ENCODE peak calls at places on chromosomes 2 and 18, in four cellular contexts. E, X, K and M are unnamed samples.

GRCh38 chr2:240513544-240514287 is 44.1 kb downstream of the ANKMY1 start:
- DNase-seq in E (peak; percentile 81), K (peak; percentile 96), X (peak; percentile 79), M (peak; percentile 87)

GRCh38 chr2:7748717-7749415 is 831.7 kb downstream of the RNF144A start:
- DNase-seq in X (no peak), K (no peak), E (no peak), M (no peak)

GRCh38 chr2:204731996-204732395 is 186.7 kb downstream of the PARD3B start:
- DNase-seq in E (peak; percentile 77), K (no peak), X (no peak), M (no peak)

GRCh38 chr2:55364189-55365055 is 55.2 kb downstream of the CCDC88A start:
- DNase-seq in K (peak; percentile 90), E (peak; percentile 99), X (no peak), M (no peak)

GRCh38 chr2:84481702-84482101 is 22.6 kb upstream of the SUCLG1 start:
- DNase-seq in X (no peak), K (peak; percentile 92), E (peak; percentile 42), M (no peak)

GRCh38 chr2:135916232-135916631 is 40.0 kb upstream of the MCM6 start:
- DNase-seq in E (peak; percentile 60), K (peak; percentile 51), X (no peak), M (no peak)

GRCh38 chr2:187917535-187917934 is 363.3 kb upstream of the TFPI start:
- DNase-seq in E (peak; percentile 29), K (peak; percentile 33), X (no peak), M (no peak)

GRCh38 chr2:86194751-86195054 is 559 bp downstream of the IMMT start:
- DNase-seq in K (no peak), E (no peak), X (no peak), M (peak; percentile 96)

GRCh38 chr2:226790006-226790405 is 9.6 kb downstream of the IRS1 start:
- DNase-seq in X (no peak), E (no peak), K (peak; percentile 22), M (no peak)

GRCh38 chr2:101655941-101656422 is 41.5 kb upstream of the MAP4K4 start:
- DNase-seq in X (no peak), K (peak; percentile 80), E (peak; percentile 68), M (no peak)

GRCh38 chr2:158154596-158154995 is 52.9 kb downstream of the UPP2 start:
- DNase-seq in X (no peak), E (no peak), K (no peak), M (no peak)

GRCh38 chr2:151162185-151162584 is 99.5 kb downstream of the RBM43 start:
- DNase-seq in E (peak; percentile 78), X (no peak), K (peak; percentile 50), M (no peak)

GRCh38 chr2:36493221-36493620 is 104.7 kb downstream of the FEZ2 start:
- DNase-seq in X (no peak), E (no peak), K (peak; percentile 39), M (no peak)

GRCh38 chr2:56540467-56540866 is 356.7 kb downstream of the CCDC85A start:
- DNase-seq in K (no peak), E (no peak), X (no peak), M (no peak)

GRCh38 chr18:6056171-6056932 is 161.0 kb upstream of the TMEM200C start:
- DNase-seq in E (peak; percentile 65), X (no peak), K (peak; percentile 75), M (no peak)

GRCh38 chr2:85785871-85786270 is 32.1 kb downstream of the ATOH8 start:
- DNase-seq in K (no peak), E (no peak), X (no peak), M (no peak)

GRCh38 chr18:56550121-56550520 is 88.3 kb downstream of the TXNL1 start:
- DNase-seq in K (peak; percentile 23), E (no peak), X (no peak), M (no peak)

GRCh38 chr2:205681836-205682238 is 464 bp upstream of the NRP2 start:
- DNase-seq in E (peak; percentile 25), X (no peak), K (peak; percentile 49), M (no peak)

GRCh38 chr2:85799215-85799956 is 45.6 kb downstream of the ATOH8 start:
- DNase-seq in K (no peak), E (no peak), X (no peak), M (no peak)

GRCh38 chr2:240212425-240213225 is 72.2 kb upstream of the OTOS start:
- DNase-seq in K (no peak), X (no peak), E (no peak), M (no peak)

GRCh38 chr2:218257390-218257981 is 3.3 kb upstream of the GPBAR1 start:
- DNase-seq in K (peak; percentile 49), E (no peak), X (peak; percentile 68), M (no peak)

GRCh38 chr2:237227190-237227988 is 141.7 kb downstream of the COPS8 start:
- DNase-seq in X (no peak), E (peak; percentile 91), K (peak; percentile 96), M (no peak)

GRCh38 chr18:37442477-37442876 is 123.1 kb downstream of the CELF4 start:
- DNase-seq in X (no peak), K (no peak), E (no peak), M (no peak)

GRCh38 chr18:73752546-73752945 is 395.1 kb downstream of the FBXO15 start:
- DNase-seq in E (peak; percentile 65), K (peak; percentile 67), X (no peak), M (no peak)

GRCh38 chr2:68435605-68436004 is 31.5 kb downstream of the FBXO48 start:
- DNase-seq in E (peak; percentile 70), X (no peak), K (peak; percentile 22), M (no peak)

GRCh38 chr18:31643003-31643402 is 41.4 kb downstream of the B4GALT6 start:
- DNase-seq in X (no peak), E (no peak), K (peak; percentile 53), M (no peak)

GRCh38 chr2:12478151-12479041 is 238.3 kb upstream of the TRIB2 start:
- DNase-seq in E (peak; percentile 33), K (no peak), X (no peak), M (no peak)

GRCh38 chr2:205947621-205948495 is 138.1 kb downstream of the INO80D start:
- DNase-seq in X (peak; percentile 42), K (peak; percentile 83), E (peak; percentile 90), M (no peak)

GRCh38 chr2:233470007-233470687 is 96.4 kb downstream of the USP40 start:
- DNase-seq in X (peak; percentile 43), E (peak; percentile 72), K (no peak), M (peak; percentile 63)

GRCh38 chr18:79919089-79919488 is 32.4 kb downstream of the SLC66A2 start:
- DNase-seq in E (no peak), K (no peak), X (no peak), M (peak; percentile 69)
- H3K9me3 ChIP-seq in E (no peaks in the 10 kb centered on the region), K (no peaks in the 10 kb centered on the region), X (peaks cover 1% of the 10 kb centered on the region), M (no peaks in the 10 kb centered on the region)

GRCh38 chr2:1722692-1723091 is 21.6 kb downstream of the PXDN start:
- DNase-seq in E (no peak), X (no peak), K (no peak), M (no peak)
- H3K4me3 ChIP-seq in E (no peak overlapping the region), X (no peak overlapping the region), K (peak overlapping the region; percentile 58), M (no peak overlapping the region)

DNA sequence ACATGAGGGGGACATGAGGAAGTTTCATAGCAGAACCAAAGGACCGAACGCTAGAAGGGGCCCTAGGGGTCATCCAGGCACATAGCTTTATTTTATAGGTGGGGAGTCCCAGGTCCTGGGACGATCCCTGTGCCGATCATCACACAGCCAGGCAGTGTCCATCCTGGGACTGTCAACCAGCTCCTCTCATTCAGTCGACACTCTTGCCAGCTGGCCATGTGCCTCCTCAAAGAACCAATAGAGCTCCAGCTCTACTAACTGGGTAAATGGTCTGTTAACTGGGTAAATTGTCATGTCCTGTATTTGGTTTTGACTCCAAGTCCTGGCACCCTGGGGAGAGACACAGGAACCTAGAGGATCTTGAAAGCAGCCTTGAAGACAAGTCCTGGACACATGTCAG is 361.3 kb upstream of the SLC14A2 start:
- DNase-seq in X (no peak), K (no peak), E (no peak), M (no peak)
- H3K27ac ChIP-seq in X (no peak overlapping the region), K (peak overlapping the region; percentile 83), E (no peak overlapping the region), M (no peak overlapping the region)

DNA sequence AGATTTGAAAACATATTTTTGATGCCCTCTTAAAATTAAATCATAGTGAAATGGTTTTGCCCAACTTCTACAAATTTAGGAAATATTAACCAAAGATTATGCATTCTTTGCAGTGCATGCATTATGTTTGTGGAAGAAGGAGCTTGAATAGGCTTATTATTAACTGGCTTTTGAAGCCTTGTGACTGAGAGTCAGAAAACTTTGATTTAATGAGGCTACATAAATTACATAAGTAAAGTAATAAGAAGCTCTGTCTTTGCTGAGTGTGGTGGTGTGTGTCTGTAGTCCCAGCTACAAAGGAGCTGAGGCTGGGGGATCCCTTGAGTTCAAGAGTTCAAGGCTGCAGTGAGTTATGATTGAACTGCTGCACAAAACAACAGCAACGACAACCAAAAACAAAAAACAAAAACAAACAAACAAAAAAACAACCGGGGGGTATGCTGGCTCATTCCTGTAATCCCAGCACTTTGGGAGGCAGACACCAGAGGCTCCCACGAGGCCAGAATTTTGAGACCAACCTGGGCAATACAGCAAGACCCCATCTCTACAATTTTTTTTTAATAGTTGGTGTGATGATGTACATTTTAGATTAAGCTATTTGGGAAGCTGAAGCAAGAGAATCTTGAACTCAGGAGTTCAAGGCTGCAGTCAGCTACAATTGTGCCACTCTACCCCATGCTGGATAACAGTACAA is 57.0 kb upstream of the LRRTM4 start:
- DNase-seq in X (no peak), E (no peak), K (no peak), M (no peak)
- H3K9me3 ChIP-seq in X (no peaks in the 10 kb centered on the region), E (no peaks in the 10 kb centered on the region), K (no peaks in the 10 kb centered on the region), M (no peaks in the 10 kb centered on the region)

GRCh38 chr2:182867411-182868048 is 1.1 kb upstream of the FRZB start:
- DNase-seq in K (no peak), X (no peak), E (no peak), M (no peak)
- H3K4me3 ChIP-seq in K (peak overlapping the region; percentile 73), X (no peak overlapping the region), E (peak overlapping the region; percentile 66), M (peak overlapping the region; percentile 15)

GRCh38 chr18:46239549-46239948 is 135.4 kb downstream of the HAUS1 start:
- DNase-seq in E (no peak), K (no peak), X (no peak), M (no peak)

GRCh38 chr18:46242185-46242584 is 138.0 kb downstream of the HAUS1 start:
- DNase-seq in E (no peak), K (no peak), X (no peak), M (no peak)

GRCh38 chr18:46239998-46240397 is 135.8 kb downstream of the HAUS1 start:
- DNase-seq in E (no peak), X (no peak), K (no peak), M (no peak)

GRCh38 chr18:46236156-46236555 is 132.0 kb downstream of the HAUS1 start:
- DNase-seq in K (no peak), E (no peak), X (no peak), M (no peak)

GRCh38 chr18:46237891-46238290 is 133.7 kb downstream of the HAUS1 start:
- DNase-seq in X (no peak), K (no peak), E (no peak), M (no peak)
- H3K27ac ChIP-seq in X (no peak overlapping the region), K (no peak overlapping the region), E (no peak overlapping the region), M (no peak overlapping the region)

DNA sequence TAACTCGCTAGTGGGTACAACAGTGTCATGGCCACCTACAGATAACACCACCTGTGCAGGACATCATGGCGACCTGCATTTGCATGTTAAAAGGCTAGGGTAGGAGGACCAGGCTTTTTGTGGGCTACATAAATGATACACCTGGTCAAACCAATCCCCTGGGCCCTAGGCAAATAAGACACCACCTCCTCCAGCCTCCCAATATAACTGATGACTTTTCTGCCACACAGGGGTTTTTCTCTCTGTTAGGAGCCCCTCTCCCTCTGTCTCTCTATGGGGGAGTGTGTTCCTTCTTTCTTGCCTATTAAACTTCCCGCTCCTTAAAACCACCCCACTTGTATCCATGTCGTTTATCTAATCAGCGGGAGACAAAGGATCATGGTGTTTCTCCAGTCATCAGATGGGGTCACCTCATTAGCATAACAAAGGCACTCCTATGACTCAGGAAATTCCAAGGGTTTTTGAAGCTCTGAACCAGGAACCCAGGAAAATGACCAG is 10.8 kb upstream of the BUB1 start:
- DNase-seq in K (no peak), X (no peak), E (no peak), M (no peak)
- H3K9me3 ChIP-seq in K (no peaks in the 10 kb centered on the region), X (peaks cover 2% of the 10 kb centered on the region), E (no peaks in the 10 kb centered on the region), M (no peaks in the 10 kb centered on the region)